ENCODE peak calls at places on chromosomes 13 and 19, in nine cellular contexts. N, C, Z, I, V, O, E, M and D are unnamed samples.

GRCh38 chr19:30870861-30871260 is 478.4 kb downstream of the TSHZ3 start:
- DNase-seq in N (no peak), C (no peak), Z (no peak), I (peak), V (no peak), O (no peak), E (peak), M (peak), D (no peak)

GRCh38 chr19:43432866-43433673 is 18.4 kb downstream of the TEX101 start:
- DNase-seq in N (peak), C (peak), Z (peak), I (no peak), V (no peak), O (peak), E (peak), M (peak), D (no peak)

GRCh38 chr13:110869805-110870706 is 44.8 kb downstream of the ANKRD10 start:
- DNase-seq in N (no peak), C (peak), Z (peak), I (peak), V (peak), O (peak), E (peak), M (peak), D (peak)

GRCh38 chr13:23509781-23510543 is 60.2 kb upstream of the TNFRSF19 start:
- DNase-seq in N (no peak), C (no peak), Z (peak), I (no peak), V (peak), O (no peak), E (no peak), M (peak), D (no peak)

GRCh38 chr13:46556380-46556779 is 3.4 kb downstream of the LRCH1 start:
- DNase-seq in N (no peak), C (no peak), Z (no peak), I (no peak), V (no peak), O (no peak), E (no peak), M (no peak), D (no peak)

GRCh38 chr13:30607908-30608307 is 9.8 kb upstream of the USPL1 start:
- DNase-seq in N (peak), C (peak), Z (peak), I (no peak), V (no peak), O (no peak), E (no peak), M (no peak), D (no peak)

GRCh38 chr13:30256713-30257432 is 50.5 kb downstream of the KATNAL1 start:
- DNase-seq in N (no peak), C (no peak), Z (peak), I (no peak), V (no peak), O (peak), E (no peak), M (peak), D (no peak)

GRCh38 chr13:28822161-28822560 is 2.0 kb downstream of the MTUS2 start:
- DNase-seq in N (no peak), C (no peak), Z (no peak), I (no peak), V (no peak), O (no peak), E (no peak), M (no peak), D (no peak)

GRCh38 chr19:49594157-49595005 is 3.4 kb downstream of the PRR12 start:
- DNase-seq in N (no peak), C (no peak), Z (no peak), I (no peak), V (no peak), O (no peak), E (no peak), M (no peak), D (no peak)

GRCh38 chr13:50916701-50917184 is 7.2 kb downstream of the RNASEH2B start:
- DNase-seq in N (peak), C (peak), Z (no peak), I (no peak), V (no peak), O (no peak), E (no peak), M (no peak), D (no peak)

GRCh38 chr13:111584101-111584500 is 263.7 kb downstream of the TEX29 start:
- DNase-seq in N (no peak), C (no peak), Z (no peak), I (no peak), V (no peak), O (no peak), E (no peak), M (no peak), D (peak)

GRCh38 chr19:55838251-55838650 is 1.9 kb downstream of the NLRP4 start:
- DNase-seq in N (no peak), C (no peak), Z (no peak), I (no peak), V (no peak), O (no peak), E (no peak), M (no peak), D (no peak)

GRCh38 chr13:41541142-41541938 is 84.0 kb downstream of the RGCC start:
- DNase-seq in N (no peak), C (no peak), Z (no peak), I (no peak), V (no peak), O (no peak), E (no peak), M (no peak), D (no peak)

GRCh38 chr19:23810496-23810895 is 51.8 kb upstream of the ZNF681 start:
- DNase-seq in N (no peak), C (no peak), Z (no peak), I (no peak), V (no peak), O (no peak), E (no peak), M (no peak), D (no peak)

GRCh38 chr19:11797491-11797890 is 832 bp upstream of the ZNF491 start:
- DNase-seq in N (peak), C (peak), Z (peak), I (peak), V (peak), O (peak), E (peak), M (peak), D (no peak)

GRCh38 chr13:98890186-98890585 is 87.7 kb downstream of the DOCK9 start:
- DNase-seq in N (no peak), C (no peak), Z (peak), I (peak), V (peak), O (no peak), E (peak), M (peak), D (no peak)

GRCh38 chr13:48749144-48749543 is 95.4 kb downstream of the CYSLTR2 start:
- DNase-seq in N (no peak), C (no peak), Z (peak), I (no peak), V (no peak), O (no peak), E (no peak), M (peak), D (no peak)

GRCh38 chr19:33891773-33892172 is 95.1 kb downstream of the KCTD15 start:
- DNase-seq in N (no peak), C (no peak), Z (no peak), I (no peak), V (no peak), O (no peak), E (no peak), M (no peak), D (no peak)

GRCh38 chr13:23953860-23954512 is 56.7 kb upstream of the C1QTNF9B start:
- DNase-seq in N (no peak), C (no peak), Z (no peak), I (no peak), V (no peak), O (no peak), E (no peak), M (no peak), D (no peak)

GRCh38 chr19:46303702-46304397 is 7.0 kb downstream of the HIF3A start:
- DNase-seq in N (no peak), C (peak), Z (no peak), I (no peak), V (no peak), O (peak), E (peak), M (peak), D (no peak)

GRCh38 chr19:23403024-23403423 is 7.8 kb upstream of the ZNF91 start:
- DNase-seq in N (no peak), C (no peak), Z (no peak), I (no peak), V (no peak), O (no peak), E (no peak), M (no peak), D (no peak)

GRCh38 chr19:12794196-12794921 is 3.1 kb downstream of the JUNB start:
- DNase-seq in N (no peak), C (no peak), Z (no peak), I (no peak), V (no peak), O (peak), E (no peak), M (peak), D (no peak)

GRCh38 chr13:102045713-102046112 is 356.1 kb downstream of the FGF14 start:
- DNase-seq in N (no peak), C (no peak), Z (no peak), I (no peak), V (no peak), O (no peak), E (peak), M (no peak), D (no peak)

DNA sequence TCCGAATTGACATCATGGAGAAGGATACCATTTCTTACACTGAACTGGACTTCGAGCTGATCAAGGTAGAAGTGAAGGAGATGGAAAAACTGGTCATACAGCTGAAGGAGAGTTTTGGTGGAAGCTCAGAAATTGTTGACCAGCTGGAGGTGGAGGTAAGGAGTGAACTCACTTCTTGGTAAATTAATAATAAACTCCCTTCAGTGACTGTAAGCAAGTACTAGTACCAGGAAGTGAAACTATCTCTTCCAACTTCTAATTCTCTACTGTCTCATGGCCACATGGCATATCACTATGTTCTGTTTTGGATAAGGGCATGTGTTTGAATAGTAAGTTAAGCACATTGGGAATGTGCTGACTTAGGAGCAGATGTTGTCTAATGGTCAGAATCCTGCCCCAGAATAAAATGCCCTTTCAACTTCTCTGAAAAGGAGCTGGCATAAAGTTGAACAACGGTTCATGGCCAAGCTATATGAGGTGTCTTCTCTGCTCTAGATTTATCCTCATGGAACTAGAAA is 13.4 kb downstream of the OLFM4 start:
- DNase-seq in N (no peak), C (no peak), Z (no peak), I (no peak), V (no peak), O (no peak), E (no peak), M (no peak), D (no peak)
- TF ChIP-seq CTCF in N (no peak), C (no peak), Z (no peak), I (no peak), V (no peak), O (no peak), E (no peak), M (no peak), D (no peak)

GRCh38 chr13:60369242-60369641 is 27.8 kb upstream of the TDRD3 start:
- DNase-seq in N (no peak), C (no peak), Z (peak), I (no peak), V (no peak), O (no peak), E (no peak), M (no peak), D (no peak)
- TF ChIP-seq CTCF in N (no peak), C (peak), Z (peak), I (peak), V (peak), O (no peak), E (peak), M (peak), D (peak)

DNA sequence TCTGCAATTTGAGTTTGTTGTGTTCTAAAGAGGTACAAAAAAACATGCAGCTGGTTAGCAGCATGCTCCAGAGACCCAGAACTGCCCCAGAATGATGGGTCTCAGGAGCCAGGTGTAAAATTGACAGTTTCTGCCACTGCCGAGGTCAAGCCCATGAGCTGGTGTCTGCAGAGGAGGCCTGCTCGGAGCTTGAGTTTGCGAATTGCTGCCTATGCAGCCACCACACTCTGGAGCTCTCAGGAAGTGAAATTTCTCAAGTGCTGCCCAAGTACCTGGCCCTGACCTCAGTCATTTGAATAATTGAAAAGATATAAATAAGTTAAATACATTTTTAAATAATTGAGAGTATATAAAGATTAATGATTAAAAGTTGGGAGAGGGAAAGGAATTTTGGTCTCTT is 66.4 kb downstream of the ZAR1L start:
- DNase-seq in N (no peak), C (no peak), Z (no peak), I (no peak), V (no peak), O (no peak), E (no peak), M (no peak), D (no peak)
- TF ChIP-seq CTCF in N (no peak), C (no peak), Z (no peak), I (no peak), V (no peak), O (no peak), E (no peak), M (no peak), D (no peak)

GRCh38 chr13:21061077-21061945 is at the start of gene LATS2:
- DNase-seq in N (peak), C (peak), Z (peak), I (peak), V (peak), O (peak), E (peak), M (peak), D (peak)
- TF ChIP-seq CTCF in N (peak), C (peak), Z (no peak), I (no peak), V (peak), O (no peak), E (no peak), M (no peak), D (peak)

GRCh38 chr19:15810335-15810734 is 5.1 kb downstream of the OR10H1 start:
- DNase-seq in N (no peak), C (no peak), Z (peak), I (no peak), V (no peak), O (peak), E (no peak), M (peak), D (no peak)
- TF ChIP-seq CTCF in N (no peak), C (no peak), Z (no peak), I (no peak), V (no peak), O (peak), E (peak), M (no peak), D (no peak)

DNA sequence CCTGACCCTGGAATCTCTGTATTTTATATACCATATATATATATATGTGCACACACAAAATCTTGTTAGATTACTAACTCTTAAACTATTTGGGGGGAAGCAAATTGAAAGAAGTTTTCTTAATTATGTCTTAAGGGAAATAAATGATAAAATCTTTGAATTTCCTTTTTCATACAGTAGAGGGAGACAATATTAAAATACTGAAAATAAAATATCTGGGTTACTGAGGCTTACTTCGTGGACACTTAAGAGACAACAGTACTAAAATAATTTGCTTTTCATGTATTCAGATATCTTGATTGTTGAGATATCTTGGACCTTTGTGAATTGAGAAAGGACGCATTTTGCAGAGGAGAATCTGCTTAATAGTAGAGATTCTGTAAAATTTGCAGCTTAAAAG is 17.0 kb downstream of the SUGT1 start:
- DNase-seq in N (no peak), C (no peak), Z (no peak), I (no peak), V (no peak), O (no peak), E (no peak), M (no peak), D (no peak)
- TF ChIP-seq CTCF in N (no peak), C (no peak), Z (no peak), I (no peak), V (peak), O (no peak), E (no peak), M (no peak), D (peak)